ENCODE peak calls at places on chromosome 13, in eight cellular contexts. R is thyroid gland; I is effector memory CD8-positive, alpha-beta T cell; K is left lung; H is stomach; V is fibroblast of the aortic adventitia; W is AG04450; D is HFF-Myc. Z is an unnamed sample.

GRCh38 chr13:73874460-73874859 is 259.7 kb downstream of the KLF12 start:
- DNase-seq in R (no peak), I (no peak), K (no peak), H (no peak), V (no peak), W (no peak), D (no peak), Z (no peak)

GRCh38 chr13:28035146-28035782 is 46.8 kb upstream of the URAD start:
- DNase-seq in R (no peak), I (no peak), K (no peak), H (no peak), V (no peak), W (no peak), D (no peak), Z (no peak)

GRCh38 chr13:89925107-89925506 is 1422.4 kb upstream of the MIR17HG start:
- DNase-seq in R (no peak), I (no peak), K (no peak), H (no peak), V (peak; percentile 1), W (no peak), D (no peak), Z (peak; percentile 25)

GRCh38 chr13:79282976-79283375 is 123.1 kb downstream of the RBM26 start:
- DNase-seq in R (no peak), I (no peak), K (no peak), H (no peak), V (no peak), W (no peak), D (no peak), Z (peak; percentile 45)

GRCh38 chr13:100984349-100984748 is 309.8 kb upstream of the TMTC4 start:
- DNase-seq in R (no peak), I (no peak), K (no peak), H (no peak), V (no peak), W (no peak), D (no peak), Z (no peak)

GRCh38 chr13:53520132-53520531 is 491.5 kb downstream of the OLFM4 start:
- DNase-seq in R (no peak), I (no peak), K (no peak), H (no peak), V (no peak), W (no peak), D (no peak), Z (no peak)

GRCh38 chr13:44197791-44198770 is 175.5 kb upstream of the SERP2 start:
- DNase-seq in R (no peak), I (no peak), K (no peak), H (no peak), V (peak; percentile 64), W (no peak), D (no peak), Z (no peak)

GRCh38 chr13:106133025-106133424 is 402.4 kb downstream of the EFNB2 start:
- DNase-seq in R (no peak), I (no peak), K (no peak), H (no peak), V (peak; percentile 51), W (peak; percentile 23), D (no peak), Z (peak; percentile 85)

GRCh38 chr13:42110410-42111155 is 62.1 kb downstream of the DGKH start:
- DNase-seq in R (no peak), I (peak; percentile 65), K (no peak), H (no peak), V (peak; percentile 90), W (peak; percentile 54), D (peak; percentile 87), Z (peak; percentile 35)

GRCh38 chr13:110197041-110197440 is 109.9 kb downstream of the COL4A1 start:
- DNase-seq in R (no peak), I (no peak), K (no peak), H (no peak), V (no peak), W (no peak), D (no peak), Z (no peak)

GRCh38 chr13:51935326-51936171 is 73.8 kb downstream of the CCDC70 start:
- DNase-seq in R (peak; percentile 8), I (no peak), K (no peak), H (peak; percentile 59), V (no peak), W (no peak), D (no peak), Z (no peak)

GRCh38 chr13:79973533-79973963 is 367.4 kb downstream of the SPRY2 start:
- DNase-seq in R (peak; percentile 24), I (no peak), K (no peak), H (no peak), V (no peak), W (no peak), D (no peak), Z (no peak)

GRCh38 chr13:20713751-20714150 is 10.3 kb downstream of the IL17D start:
- DNase-seq in R (no peak), I (no peak), K (no peak), H (no peak), V (peak; percentile 42), W (no peak), D (no peak), Z (peak; percentile 21)

GRCh38 chr13:39876258-39876657 is 220.8 kb downstream of the COG6 start:
- DNase-seq in R (no peak), I (no peak), K (no peak), H (no peak), V (peak; percentile 89), W (peak; percentile 70), D (peak; percentile 59), Z (peak; percentile 83)

GRCh38 chr13:99335087-99335486 is 27.9 kb upstream of the GPR183 start:
- DNase-seq in R (no peak), I (no peak), K (no peak), H (no peak), V (no peak), W (no peak), D (no peak), Z (no peak)

GRCh38 chr13:74040200-74040599 is 94.0 kb downstream of the KLF12 start:
- DNase-seq in R (peak; percentile 32), I (peak; percentile 18), K (no peak), H (peak; percentile 36), V (peak; percentile 17), W (no peak), D (peak; percentile 4), Z (no peak)

GRCh38 chr13:66657165-66657895 is 572.8 kb downstream of the PCDH9 start:
- DNase-seq in R (peak; percentile 84), I (no peak), K (peak; percentile 39), H (peak; percentile 80), V (peak; percentile 98), W (peak; percentile 91), D (peak; percentile 93), Z (peak; percentile 97)